ENCODE peak calls at places on chromosomes 2 and 18, in five cellular contexts. H is CD4-positive, CD25-positive, alpha-beta regulatory T cell; M is upper lobe of right lung; E is A549; X is Karpas-422. F is an unnamed sample.

GRCh38 chr2:65937379-65938160 is 497.4 kb upstream of the MEIS1 start:
- DNase-seq in H (no peak), M (no peak), E (no peak), X (no peak), F (no peak)

GRCh38 chr2:96642564-96643350 is at the start of gene FER1L5:
- DNase-seq in H (no peak), M (no peak), E (no peak), X (no peak), F (no peak)

GRCh38 chr2:28552045-28552823 is 56.4 kb downstream of the PLB1 start:
- DNase-seq in H (no peak), M (no peak), E (no peak), X (no peak), F (no peak)

GRCh38 chr2:17615728-17616351 is 75.3 kb downstream of the VSNL1 start:
- DNase-seq in H (no peak), M (no peak), E (no peak), X (no peak), F (no peak)

GRCh38 chr2:51919395-51919794 is 887.5 kb upstream of the NRXN1 start:
- DNase-seq in H (no peak), M (no peak), E (no peak), X (no peak), F (no peak)

GRCh38 chr2:102241616-102242260 is 54.9 kb downstream of the IL1RL2 start:
- DNase-seq in H (no peak), M (no peak), E (no peak), X (no peak), F (no peak)

GRCh38 chr2:190150413-190150812 is 87.9 kb upstream of the MSTN start:
- DNase-seq in H (no peak), M (no peak), E (no peak), X (no peak), F (no peak)

GRCh38 chr2:28633204-28633603 is 118.4 kb upstream of the PPP1CB start:
- DNase-seq in H (no peak), M (no peak), E (no peak), X (no peak), F (no peak)

GRCh38 chr2:70994055-70994444 is 623 bp downstream of the TEX261 start:
- DNase-seq in H (no peak), M (peak; percentile 27), E (no peak), X (peak; percentile 69), F (no peak)

GRCh38 chr2:178106053-178106452 is 6.2 kb upstream of the RBM45 start:
- DNase-seq in H (no peak), M (no peak), E (no peak), X (no peak), F (no peak)

GRCh38 chr2:219056896-219057708 is 3.6 kb downstream of the IHH start:
- DNase-seq in H (no peak), M (no peak), E (no peak), X (no peak), F (no peak)

GRCh38 chr2:109232909-109233308 is 103.9 kb downstream of the SH3RF3 start:
- DNase-seq in H (no peak), M (no peak), E (no peak), X (no peak), F (no peak)

GRCh38 chr18:8889479-8889878 is 184.1 kb downstream of the MTCL1 start:
- DNase-seq in H (no peak), M (no peak), E (no peak), X (no peak), F (no peak)

GRCh38 chr18:136433-136832 is 21.9 kb upstream of the USP14 start:
- DNase-seq in H (peak; percentile 7), M (no peak), E (peak; percentile 27), X (no peak), F (no peak)

GRCh38 chr2:34719195-34719594 is 1120.1 kb upstream of the FAM98A start:
- DNase-seq in H (no peak), M (no peak), E (no peak), X (no peak), F (no peak)

GRCh38 chr18:55477537-55478300 is 110.3 kb downstream of the TCF4 start:
- DNase-seq in H (no peak), M (no peak), E (no peak), X (peak; percentile 70), F (no peak)

GRCh38 chr18:32920796-32921787 is 148.3 kb upstream of the KLHL14 start:
- DNase-seq in H (no peak), M (no peak), E (peak; percentile 42), X (no peak), F (no peak)

GRCh38 chr2:215363461-215364156 is 51.8 kb downstream of the ATIC start:
- DNase-seq in H (no peak), M (no peak), E (no peak), X (no peak), F (no peak)

GRCh38 chr2:131047275-131047652 is 46.0 kb downstream of the FAM168B start:
- DNase-seq in H (no peak), M (no peak), E (no peak), X (no peak), F (no peak)

GRCh38 chr18:13502585-13502984 is 223.8 kb downstream of the FAM210A start:
- DNase-seq in H (no peak), M (no peak), E (no peak), X (no peak), F (no peak)

GRCh38 chr2:147934881-147935280 is 85.7 kb downstream of the ORC4 start:
- DNase-seq in H (no peak), M (no peak), E (no peak), X (no peak), F (no peak)

GRCh38 chr2:30410217-30410616 is 36.8 kb upstream of the LCLAT1 start:
- DNase-seq in H (no peak), M (no peak), E (peak; percentile 83), X (no peak), F (no peak)

GRCh38 chr18:53458944-53459580 is 765.4 kb downstream of the MBD2 start:
- DNase-seq in H (no peak), M (no peak), E (no peak), X (no peak), F (no peak)

GRCh38 chr2:142174176-142174575 is 43.4 kb upstream of the LRP1B start:
- DNase-seq in H (no peak), M (no peak), E (no peak), X (no peak), F (no peak)

GRCh38 chr2:219959471-219959870 is 332.0 kb downstream of the SLC4A3 start:
- DNase-seq in H (no peak), M (no peak), E (no peak), X (no peak), F (no peak)

GRCh38 chr2:72147303-72147970 is at the start of gene CYP26B1:
- DNase-seq in H (no peak), M (peak; percentile 64), E (no peak), X (no peak), F (no peak)

GRCh38 chr2:148914463-148914862 is 39.4 kb downstream of the KIF5C start:
- DNase-seq in H (no peak), M (no peak), E (no peak), X (no peak), F (no peak)

GRCh38 chr18:26004827-26005226 is 85.6 kb downstream of the SS18 start:
- DNase-seq in H (no peak), M (no peak), E (no peak), X (no peak), F (no peak)

GRCh38 chr2:191114403-191114886 is 36.3 kb downstream of the STAT4 start:
- DNase-seq in H (peak; percentile 3), M (no peak), E (peak; percentile 4), X (no peak), F (peak; percentile 68)

GRCh38 chr2:240567872-240568677 is at the start of gene RNPEPL1:
- DNase-seq in H (peak; percentile 54), M (peak; percentile 79), E (peak; percentile 57), X (peak; percentile 71), F (peak; percentile 68)

GRCh38 chr2:159807183-159808037 is 9.4 kb upstream of the CD302 start:
- DNase-seq in H (no peak), M (no peak), E (peak; percentile 72), X (peak; percentile 76), F (no peak)

GRCh38 chr2:11722249-11723060 is 24.0 kb upstream of the LPIN1 start:
- DNase-seq in H (no peak), M (no peak), E (no peak), X (no peak), F (no peak)
- H3K27ac ChIP-seq in H (no peak overlapping the region), M (no peak overlapping the region), E (no peak overlapping the region), X (no peak overlapping the region), F (no peak overlapping the region)

DNA sequence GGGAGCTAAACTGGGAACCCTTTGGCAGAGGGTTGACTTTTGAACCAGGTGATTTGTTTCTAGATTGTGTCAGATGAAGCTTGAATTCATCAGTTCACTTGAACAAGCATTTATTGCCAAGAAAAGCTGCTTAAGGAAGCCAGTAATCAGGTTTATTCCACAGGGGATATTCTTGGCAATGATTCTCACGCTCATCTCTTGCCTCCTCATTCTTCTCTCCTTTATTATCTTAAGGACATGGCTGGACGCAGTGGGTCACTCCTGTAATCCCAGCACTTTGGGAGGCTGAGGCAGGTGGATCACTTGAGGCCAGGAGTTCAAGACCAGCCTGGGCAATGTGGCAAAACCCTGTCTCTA is 100.9 kb downstream of the ALPK2 start:
- DNase-seq in H (no peak), M (no peak), E (no peak), X (no peak), F (no peak)
- H3K4me1 ChIP-seq in H (no peaks in the 10 kb centered on the region), M (no peaks in the 10 kb centered on the region), E (peaks cover 57% of the 10 kb centered on the region), X (peaks cover 9% of the 10 kb centered on the region), F (no peaks in the 10 kb centered on the region)

DNA sequence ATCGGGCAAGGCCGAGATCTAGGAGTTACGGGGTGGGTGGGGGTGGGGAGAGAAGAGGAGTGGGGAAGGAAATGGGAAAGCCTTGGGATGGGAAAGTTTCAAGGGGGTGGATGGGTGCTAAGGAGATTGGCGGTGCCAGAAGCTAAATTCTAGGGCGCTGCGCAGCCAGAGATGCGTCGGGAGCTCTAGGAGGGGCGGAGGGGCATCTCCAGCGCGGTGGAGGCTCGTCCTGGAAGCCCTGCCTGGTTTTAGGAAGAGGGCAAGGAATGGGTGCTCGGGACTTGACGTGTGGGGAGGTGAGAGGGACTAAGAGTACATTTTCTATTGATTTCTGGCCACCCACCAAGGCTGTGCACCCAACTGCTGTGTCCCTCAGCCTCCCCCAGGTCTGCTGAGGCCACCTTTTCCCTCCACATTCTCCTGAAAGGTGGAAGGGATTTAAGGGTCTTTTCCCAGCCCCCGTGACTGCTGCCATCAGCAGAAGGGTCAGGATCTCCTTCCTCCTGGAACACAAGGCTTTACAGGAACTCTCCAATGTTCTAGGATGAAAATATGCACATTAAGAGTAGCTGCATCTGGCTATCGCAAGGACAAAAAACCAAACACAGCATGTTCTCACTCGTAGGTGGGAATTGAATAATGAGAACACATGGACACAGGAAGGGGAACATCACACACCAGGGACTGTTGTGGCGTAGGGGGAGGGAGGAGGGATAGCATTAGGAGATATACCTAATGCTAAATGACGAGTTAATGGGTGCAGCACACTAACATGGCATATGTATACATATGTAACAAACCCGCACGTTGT is 1.4 kb downstream of the C2orf72 start:
- DNase-seq in H (no peak), M (no peak), E (no peak), X (no peak), F (no peak)
- H3K27ac ChIP-seq in H (no peak overlapping the region), M (no peak overlapping the region), E (no peak overlapping the region), X (no peak overlapping the region), F (no peak overlapping the region)

DNA sequence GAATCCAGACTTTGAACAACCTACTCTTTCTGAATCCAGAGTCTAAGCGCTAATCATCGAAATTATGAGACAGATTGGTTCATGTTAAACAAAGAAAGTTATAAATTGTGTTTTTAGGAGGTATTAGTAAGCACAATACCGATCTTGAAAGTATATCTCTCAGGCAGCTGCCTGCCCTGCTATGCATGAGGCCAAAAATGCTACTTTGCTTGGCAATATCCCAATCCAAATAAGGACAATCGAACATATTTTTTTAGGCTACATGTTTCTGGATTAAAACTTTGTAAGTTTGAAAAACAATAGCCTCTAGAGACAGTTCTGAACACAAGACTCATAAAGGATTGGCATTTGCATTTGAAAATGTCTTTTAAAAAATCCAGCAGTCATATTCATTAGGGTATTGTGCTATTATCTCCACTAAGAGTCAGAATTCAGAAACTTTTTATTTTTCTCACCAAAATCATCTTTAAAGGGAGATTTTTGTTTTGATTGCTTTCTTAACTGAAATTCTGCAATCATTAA is 167.1 kb downstream of the PDE1A start:
- DNase-seq in H (no peak), M (no peak), E (no peak), X (no peak), F (no peak)
- H3K4me1 ChIP-seq in H (no peaks in the 10 kb centered on the region), M (no peaks in the 10 kb centered on the region), E (no peaks in the 10 kb centered on the region), X (no peaks in the 10 kb centered on the region), F (no peaks in the 10 kb centered on the region)